ENCODE peak calls at places on chromosomes 11 and 22, in seven cellular contexts. V is B cell, F is cardiac fibroblast, T is choroid plexus epithelial cell, G is stomach, Y is K562, C is lung. O is an unnamed sample.

GRCh38 chr11:2700415-2701211 is 819 bp upstream of the KCNQ1OT1 start:
- DNase-seq in V (peak; percentile 53), F (peak; percentile 25), T (no peak), G (peak; percentile 64), Y (peak; percentile 74), C (peak; percentile 72), O (peak; percentile 50)

GRCh38 chr11:132056689-132057088 is 686.3 kb downstream of the NTM start:
- DNase-seq in V (no peak), F (peak; percentile 81), T (peak; percentile 72), G (no peak), Y (no peak), C (no peak), O (no peak)

GRCh38 chr11:112465433-112466024 is 204.9 kb upstream of the PLET1 start:
- DNase-seq in V (no peak), F (no peak), T (no peak), G (no peak), Y (no peak), C (no peak), O (no peak)

GRCh38 chr22:24503137-24503850 is 8.2 kb downstream of the UPB1 start:
- DNase-seq in V (peak; percentile 84), F (peak; percentile 68), T (peak; percentile 80), G (peak; percentile 63), Y (peak; percentile 68), C (peak; percentile 50), O (peak; percentile 72)

GRCh38 chr11:48047616-48048015 is 67.3 kb downstream of the PTPRJ start:
- DNase-seq in V (no peak), F (no peak), T (peak; percentile 45), G (no peak), Y (no peak), C (no peak), O (no peak)

GRCh38 chr11:122721964-122722266 is 66.4 kb downstream of the UBASH3B start:
- DNase-seq in V (no peak), F (peak; percentile 76), T (peak; percentile 97), G (no peak), Y (no peak), C (no peak), O (no peak)

GRCh38 chr11:123186291-123186690 is 8.8 kb downstream of the CLMP start:
- DNase-seq in V (no peak), F (no peak), T (no peak), G (no peak), Y (no peak), C (no peak), O (no peak)

GRCh38 chr11:22690891-22691290 is 24.5 kb downstream of the GAS2 start:
- DNase-seq in V (no peak), F (no peak), T (no peak), G (no peak), Y (no peak), C (no peak), O (no peak)

GRCh38 chr11:2656859-2657258 is 42.9 kb downstream of the KCNQ1OT1 start:
- DNase-seq in V (no peak), F (no peak), T (no peak), G (no peak), Y (no peak), C (no peak), O (no peak)

GRCh38 chr22:46088541-46089311 is 61.6 kb upstream of the PPARA start:
- DNase-seq in V (no peak), F (peak; percentile 70), T (peak; percentile 76), G (peak; percentile 79), Y (no peak), C (no peak), O (no peak)

GRCh38 chr11:67441731-67442401 is 1.4 kb downstream of the CORO1B start:
- DNase-seq in V (no peak), F (no peak), T (no peak), G (no peak), Y (no peak), C (no peak), O (no peak)

GRCh38 chr11:67266424-67267187 is at the start of gene GRK2:
- DNase-seq in V (no peak), F (peak; percentile 58), T (peak; percentile 49), G (peak; percentile 52), Y (peak; percentile 91), C (no peak), O (peak; percentile 50)

GRCh38 chr11:126163074-126163700 is 48.3 kb downstream of the RPUSD4 start:
- DNase-seq in V (no peak), F (peak; percentile 74), T (peak; percentile 16), G (no peak), Y (no peak), C (no peak), O (no peak)

GRCh38 chr11:124752471-124753100 is 531 bp upstream of the VSIG2 start:
- DNase-seq in V (no peak), F (no peak), T (no peak), G (no peak), Y (no peak), C (no peak), O (no peak)

GRCh38 chr11:131880976-131881375 is 510.6 kb downstream of the NTM start:
- DNase-seq in V (no peak), F (no peak), T (no peak), G (no peak), Y (no peak), C (no peak), O (no peak)

GRCh38 chr22:32801436-32802290 is at the start of gene TIMP3:
- DNase-seq in V (no peak), F (peak; percentile 83), T (peak; percentile 83), G (peak; percentile 63), Y (peak; percentile 84), C (peak; percentile 76), O (peak; percentile 81)

GRCh38 chr22:28605362-28605761 is 74.3 kb downstream of the TTC28 start:
- DNase-seq in V (no peak), F (no peak), T (no peak), G (no peak), Y (no peak), C (no peak), O (no peak)

GRCh38 chr11:92388380-92388779 is 163.8 kb downstream of the FAT3 start:
- DNase-seq in V (no peak), F (no peak), T (peak; percentile 18), G (no peak), Y (peak; percentile 24), C (no peak), O (no peak)
- TF ChIP-seq CTCF in V (no peak), F (peak; percentile 39), T (no peak), G (no peak), Y (no peak), C (no peak), O (peak; percentile 69)

DNA sequence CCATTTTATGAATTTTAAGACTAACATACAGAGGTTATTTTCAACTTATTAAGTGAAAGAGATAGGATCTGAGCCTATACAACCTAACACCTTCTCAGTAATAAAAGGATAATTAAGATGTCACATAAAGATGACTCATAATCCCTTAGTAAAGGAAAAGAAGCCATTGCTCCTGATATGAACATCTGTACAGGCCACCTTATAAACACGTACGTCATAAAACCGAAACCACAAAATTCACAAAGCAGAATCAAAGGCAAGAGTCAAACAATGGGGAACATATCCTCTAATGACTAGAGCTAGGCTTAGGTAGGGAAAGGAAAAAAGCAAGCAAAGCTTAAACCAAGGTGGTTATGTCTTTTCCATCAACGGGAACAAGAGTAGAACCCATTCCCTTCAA is 103.5 kb downstream of the KCNA4 start:
- DNase-seq in V (no peak), F (no peak), T (no peak), G (no peak), Y (no peak), C (no peak), O (no peak)
- TF ChIP-seq CTCF in V (no peak), F (no peak), T (no peak), G (no peak), Y (no peak), C (no peak), O (no peak)

DNA sequence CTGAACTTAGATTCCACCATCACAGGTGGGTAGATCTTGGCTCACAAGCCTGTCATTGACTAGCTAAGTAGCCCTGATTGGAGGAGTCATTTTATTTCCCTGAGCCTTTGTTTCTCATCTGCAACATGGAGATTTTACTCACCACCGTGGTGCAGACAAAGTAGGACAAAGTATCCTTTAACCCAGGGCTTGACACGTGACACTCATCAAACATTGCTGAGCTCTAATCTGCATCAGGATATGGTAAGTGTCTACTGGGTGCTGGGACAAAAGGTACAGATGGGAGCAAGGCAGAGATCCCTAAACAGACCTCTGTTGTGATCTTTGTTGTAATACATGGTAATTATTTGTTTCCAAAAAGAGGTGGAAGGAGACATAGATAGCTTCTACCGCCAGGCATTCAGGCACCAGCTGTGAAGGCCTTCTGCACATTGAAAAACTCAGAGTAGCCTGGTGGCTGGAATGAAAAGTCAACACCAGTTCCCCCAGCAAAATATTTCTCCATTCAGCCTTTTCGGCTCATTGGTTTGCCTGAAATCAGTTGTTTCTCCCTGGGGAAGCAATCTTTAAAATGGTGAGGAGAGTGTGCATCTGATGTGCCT is 18.3 kb upstream of the MICAL2 start:
- DNase-seq in V (no peak), F (no peak), T (peak; percentile 67), G (no peak), Y (no peak), C (no peak), O (no peak)
- TF ChIP-seq CTCF in V (no peak), F (no peak), T (peak; percentile 52), G (no peak), Y (no peak), C (no peak), O (no peak)

GRCh38 chr11:116731097-116731761 is 41.6 kb downstream of the BUD13 start:
- DNase-seq in V (no peak), F (peak; percentile 28), T (peak; percentile 6), G (no peak), Y (no peak), C (no peak), O (peak; percentile 18)

GRCh38 chr11:116733386-116733755 is 39.4 kb downstream of the BUD13 start:
- DNase-seq in V (no peak), F (no peak), T (no peak), G (no peak), Y (no peak), C (no peak), O (no peak)

GRCh38 chr11:116732740-116733385 is 39.9 kb downstream of the BUD13 start:
- DNase-seq in V (peak; percentile 55), F (peak; percentile 78), T (peak; percentile 84), G (peak; percentile 72), Y (peak; percentile 93), C (peak; percentile 55), O (peak; percentile 69)

GRCh38 chr11:116730568-116730967 is 42.2 kb downstream of the BUD13 start:
- DNase-seq in V (no peak), F (peak; percentile 40), T (no peak), G (peak; percentile 55), Y (no peak), C (no peak), O (no peak)

GRCh38 chr11:116731821-116732739 is 40.7 kb downstream of the BUD13 start:
- DNase-seq in V (no peak), F (no peak), T (no peak), G (no peak), Y (no peak), C (no peak), O (no peak)
- TF ChIP-seq CTCF in V (no peak), F (no peak), T (no peak), G (no peak), Y (no peak), C (no peak), O (no peak)

GRCh38 chr11:12116425-12117032 is 6.1 kb downstream of the MICAL2 start:
- DNase-seq in V (no peak), F (no peak), T (no peak), G (no peak), Y (peak; percentile 87), C (no peak), O (no peak)
- TF ChIP-seq CTCF in V (no peak), F (no peak), T (no peak), G (no peak), Y (no peak), C (no peak), O (no peak)

GRCh38 chr11:39021542-39021941 is 2423.5 kb upstream of the RAG2 start:
- DNase-seq in V (no peak), F (no peak), T (peak; percentile 4), G (no peak), Y (no peak), C (no peak), O (no peak)
- TF ChIP-seq CTCF in V (no peak), F (no peak), T (no peak), G (no peak), Y (no peak), C (no peak), O (no peak)

O was measured in endothelial cell.